ENCODE peak calls at places on chromosome 5, in ten cellular contexts. O, P, L, M, Z, Y, J, N, E and K are unnamed samples.

GRCh38 chr5:14871084-14871572 is 450 bp downstream of the ANKH start:
- DNase-seq in L (peak; percentile 60), O (no peak), N (peak; percentile 77), J (no peak), M (no peak), Z (peak; percentile 58), Y (no peak), E (peak; percentile 20), P (peak; percentile 18), K (no peak)

GRCh38 chr5:17302590-17302989 is 85.2 kb downstream of the BASP1 start:
- DNase-seq in N (no peak), E (no peak), P (peak; percentile 33), L (no peak), J (no peak), O (no peak), M (no peak), Y (no peak), Z (no peak), K (no peak)

GRCh38 chr5:129271309-129271708 is 176.8 kb downstream of the ISOC1 start:
- DNase-seq in J (no peak), N (no peak), Z (no peak), P (no peak), L (no peak), E (peak; percentile 28), O (no peak), Y (no peak), M (peak; percentile 14), K (no peak)

GRCh38 chr5:73286891-73287290 is 113.9 kb downstream of the TMEM174 start:
- DNase-seq in P (no peak), Y (no peak), L (no peak), Z (no peak), E (no peak), M (no peak), J (no peak), O (no peak), N (no peak), K (no peak)

GRCh38 chr5:149656576-149657182 is 73.4 kb upstream of the PPARGC1B start:
- DNase-seq in P (no peak), N (no peak), M (peak; percentile 40), E (peak; percentile 71), Z (peak; percentile 61), O (no peak), L (no peak), Y (peak; percentile 31), J (peak; percentile 56), K (no peak)

GRCh38 chr5:66860199-66860975 is 264.2 kb downstream of the MAST4 start:
- DNase-seq in L (no peak), N (no peak), Y (no peak), Z (no peak), P (no peak), O (no peak), E (no peak), J (peak; percentile 9), M (no peak), K (no peak)

GRCh38 chr5:111756701-111757581 is at the start of gene NREP:
- DNase-seq in M (peak; percentile 95), N (peak; percentile 49), Y (peak; percentile 66), P (peak; percentile 85), E (peak; percentile 74), J (peak; percentile 77), Z (peak; percentile 88), O (peak; percentile 15), L (peak; percentile 81), K (no peak)

GRCh38 chr5:102130890-102131289 is 165.2 kb downstream of the SLCO4C1 start:
- DNase-seq in N (no peak), Z (no peak), Y (no peak), L (no peak), M (no peak), J (no peak), O (no peak), E (no peak), P (no peak), K (no peak)

GRCh38 chr5:139364466-139364865 is 18.6 kb downstream of the SLC23A1 start:
- DNase-seq in L (no peak), N (no peak), Z (no peak), M (no peak), E (no peak), J (no peak), Y (no peak), P (no peak), O (no peak), K (no peak)

GRCh38 chr5:177041936-177042335 is 19.4 kb downstream of the ZNF346 start:
- DNase-seq in P (no peak), Y (no peak), O (no peak), L (no peak), Z (no peak), N (no peak), M (no peak), J (no peak), E (no peak), K (no peak)

GRCh38 chr5:138819065-138819464 is 56.1 kb downstream of the LRRTM2 start:
- DNase-seq in P (no peak), L (no peak), Z (no peak), M (no peak), E (no peak), J (no peak), O (no peak), N (no peak), Y (no peak), K (no peak)

GRCh38 chr5:156147251-156147947 is 179.6 kb upstream of the SGCD start:
- DNase-seq in P (peak; percentile 55), Z (no peak), E (no peak), O (no peak), M (peak; percentile 81), Y (no peak), J (no peak), N (no peak), L (no peak), K (no peak)

GRCh38 chr5:173670791-173671120 is 54.3 kb upstream of the BOD1 start:
- DNase-seq in Y (no peak), M (no peak), L (no peak), J (no peak), P (no peak), O (no peak), Z (no peak), N (no peak), E (no peak), K (no peak)

GRCh38 chr5:119397518-119398380 is 41.9 kb downstream of the TNFAIP8 start:
- DNase-seq in O (no peak), Y (no peak), P (peak; percentile 43), N (peak; percentile 65), M (peak; percentile 42), J (no peak), Z (no peak), E (no peak), L (no peak), K (no peak)

GRCh38 chr5:179361204-179361603 is 15.9 kb upstream of the ADAMTS2 start:
- DNase-seq in O (no peak), P (no peak), L (no peak), J (no peak), E (no peak), Z (no peak), N (no peak), Y (no peak), M (no peak), K (no peak)

GRCh38 chr5:55407984-55408383 is 100.2 kb downstream of the MTREX start:
- DNase-seq in E (no peak), M (no peak), N (no peak), Y (no peak), Z (no peak), O (no peak), P (no peak), L (no peak), J (no peak), K (no peak)

GRCh38 chr5:158979749-158980521 is 119.8 kb downstream of the EBF1 start:
- DNase-seq in E (no peak), N (no peak), O (no peak), Y (no peak), M (peak; percentile 35), Z (no peak), P (peak; percentile 67), J (no peak), L (no peak), K (no peak)

GRCh38 chr5:8784692-8785091 is 761.2 kb downstream of the SEMA5A start:
- DNase-seq in Z (no peak), J (no peak), Y (no peak), L (no peak), M (no peak), P (no peak), N (no peak), E (no peak), O (no peak), K (no peak)

GRCh38 chr5:150497274-150497988 is 10.5 kb upstream of the NDST1 start:
- DNase-seq in J (peak; percentile 50), O (no peak), E (no peak), L (no peak), Y (no peak), N (no peak), M (peak; percentile 97), P (peak; percentile 95), Z (no peak), K (no peak)

GRCh38 chr5:116947691-116948528 is 373.3 kb upstream of the SEMA6A start:
- DNase-seq in M (peak; percentile 61), P (peak; percentile 6), J (peak; percentile 30), Z (peak; percentile 74), L (no peak), O (peak; percentile 4), Y (no peak), N (peak; percentile 65), E (peak; percentile 80), K (peak; percentile 31)

GRCh38 chr5:134041570-134042411 is 37.0 kb upstream of the VDAC1 start:
- DNase-seq in Y (no peak), O (no peak), P (no peak), M (no peak), J (no peak), N (no peak), E (no peak), L (no peak), Z (no peak), K (no peak)

GRCh38 chr5:92599217-92599810 is 981.7 kb downstream of the NR2F1-AS1 start:
- DNase-seq in O (no peak), J (no peak), L (no peak), M (no peak), E (no peak), Z (no peak), N (no peak), P (no peak), Y (no peak), K (no peak)

GRCh38 chr5:79069488-79070001 is at the start of the genes BHMT2 and DMGDH:
- DNase-seq in E (no peak), N (no peak), M (no peak), O (no peak), P (peak; percentile 92), J (no peak), Y (no peak), L (no peak), Z (no peak), K (no peak)

GRCh38 chr5:126471875-126472537 is 48.8 kb downstream of the GRAMD2B start:
- DNase-seq in O (no peak), E (peak; percentile 42), J (no peak), Y (no peak), P (peak; percentile 69), M (no peak), N (no peak), Z (no peak), L (no peak), K (no peak)

GRCh38 chr5:97026721-97027120 is 90.8 kb downstream of the LNPEP start:
- DNase-seq in Y (no peak), L (no peak), J (no peak), Z (no peak), O (no peak), M (no peak), E (no peak), P (no peak), N (no peak), K (no peak)

GRCh38 chr5:6656680-6657079 is 23.4 kb downstream of the SRD5A1 start:
- DNase-seq in N (no peak), P (no peak), J (no peak), E (no peak), Y (no peak), O (no peak), M (no peak), Z (no peak), L (no peak), K (no peak)

GRCh38 chr5:541888-542692 is 17.8 kb upstream of the SLC9A3 start:
- DNase-seq in M (no peak), L (no peak), Z (no peak), J (peak; percentile 2), N (no peak), O (no peak), P (no peak), Y (no peak), E (no peak), K (no peak)

GRCh38 chr5:28414619-28415018 is 1376.2 kb upstream of the CDH9 start:
- DNase-seq in P (no peak), Y (no peak), J (no peak), L (no peak), E (no peak), N (no peak), O (no peak), M (no peak), Z (no peak), K (no peak)